ENCODE peak calls at places on chromosomes 13 and 19, in five cellular contexts. One of them, this sample, is unnamed.

GRCh38 chr19:1618157-1619093 is 13.2 kb upstream of the UQCR11 start:
- DNase-seq in breast epithelium: no peak
- DNase-seq in mucosa of descending colon: peak
- DNase-seq in AG04449: no peak
- DNase-seq in cardiac muscle cell: peak
- DNase-seq in this sample: peak

GRCh38 chr13:32425158-32425557 is 2.8 kb downstream of the N4BP2L1 start:
- DNase-seq in breast epithelium: no peak
- DNase-seq in AG04449: no peak
- DNase-seq in mucosa of descending colon: no peak
- DNase-seq in cardiac muscle cell: no peak
- DNase-seq in this sample: no peak

GRCh38 chr13:41401371-41401770 is 56.0 kb upstream of the RGCC start:
- DNase-seq in breast epithelium: no peak
- DNase-seq in AG04449: no peak
- DNase-seq in cardiac muscle cell: no peak
- DNase-seq in mucosa of descending colon: no peak
- DNase-seq in this sample: no peak

GRCh38 chr19:23557381-23557780 is 129.6 kb downstream of the ZNF675 start:
- DNase-seq in AG04449: no peak
- DNase-seq in cardiac muscle cell: no peak
- DNase-seq in mucosa of descending colon: no peak
- DNase-seq in breast epithelium: no peak
- DNase-seq in this sample: no peak

GRCh38 chr13:54637377-54637776 is 1608.8 kb downstream of the OLFM4 start:
- DNase-seq in cardiac muscle cell: peak
- DNase-seq in breast epithelium: no peak
- DNase-seq in AG04449: no peak
- DNase-seq in mucosa of descending colon: no peak
- DNase-seq in this sample: no peak

GRCh38 chr19:50308991-50309390 is 20.2 kb downstream of the KCNC3 start:
- DNase-seq in cardiac muscle cell: no peak
- DNase-seq in AG04449: no peak
- DNase-seq in breast epithelium: no peak
- DNase-seq in mucosa of descending colon: no peak
- DNase-seq in this sample: no peak

GRCh38 chr19:50430888-50431342 is 1.8 kb upstream of the MYBPC2 start:
- DNase-seq in mucosa of descending colon: no peak
- DNase-seq in cardiac muscle cell: no peak
- DNase-seq in AG04449: no peak
- DNase-seq in breast epithelium: no peak
- DNase-seq in this sample: no peak

GRCh38 chr13:49248433-49249002 is 793 bp downstream of the CDADC1 start:
- DNase-seq in cardiac muscle cell: no peak
- DNase-seq in mucosa of descending colon: no peak
- DNase-seq in breast epithelium: no peak
- DNase-seq in AG04449: no peak
- DNase-seq in this sample: peak

GRCh38 chr13:114147803-114148520 is 15.5 kb upstream of the RASA3 start:
- DNase-seq in breast epithelium: no peak
- DNase-seq in mucosa of descending colon: no peak
- DNase-seq in cardiac muscle cell: no peak
- DNase-seq in AG04449: no peak
- DNase-seq in this sample: no peak

GRCh38 chr19:46634656-46635218 is 1.3 kb downstream of the GNG8 start:
- DNase-seq in breast epithelium: no peak
- DNase-seq in mucosa of descending colon: peak
- DNase-seq in AG04449: no peak
- DNase-seq in cardiac muscle cell: no peak
- DNase-seq in this sample: no peak

GRCh38 chr19:46635920-46636761 is at the start of gene GNG8:
- DNase-seq in cardiac muscle cell: peak
- DNase-seq in AG04449: no peak
- DNase-seq in mucosa of descending colon: no peak
- DNase-seq in breast epithelium: no peak
- DNase-seq in this sample: no peak

GRCh38 chr19:46631481-46631880 is 4.5 kb downstream of the GNG8 start:
- DNase-seq in breast epithelium: no peak
- DNase-seq in AG04449: no peak
- DNase-seq in mucosa of descending colon: no peak
- DNase-seq in cardiac muscle cell: no peak
- DNase-seq in this sample: peak

GRCh38 chr19:46633130-46633529 is 2.9 kb downstream of the GNG8 start:
- DNase-seq in cardiac muscle cell: no peak
- DNase-seq in mucosa of descending colon: no peak
- DNase-seq in AG04449: no peak
- DNase-seq in breast epithelium: no peak
- DNase-seq in this sample: no peak

DNA sequence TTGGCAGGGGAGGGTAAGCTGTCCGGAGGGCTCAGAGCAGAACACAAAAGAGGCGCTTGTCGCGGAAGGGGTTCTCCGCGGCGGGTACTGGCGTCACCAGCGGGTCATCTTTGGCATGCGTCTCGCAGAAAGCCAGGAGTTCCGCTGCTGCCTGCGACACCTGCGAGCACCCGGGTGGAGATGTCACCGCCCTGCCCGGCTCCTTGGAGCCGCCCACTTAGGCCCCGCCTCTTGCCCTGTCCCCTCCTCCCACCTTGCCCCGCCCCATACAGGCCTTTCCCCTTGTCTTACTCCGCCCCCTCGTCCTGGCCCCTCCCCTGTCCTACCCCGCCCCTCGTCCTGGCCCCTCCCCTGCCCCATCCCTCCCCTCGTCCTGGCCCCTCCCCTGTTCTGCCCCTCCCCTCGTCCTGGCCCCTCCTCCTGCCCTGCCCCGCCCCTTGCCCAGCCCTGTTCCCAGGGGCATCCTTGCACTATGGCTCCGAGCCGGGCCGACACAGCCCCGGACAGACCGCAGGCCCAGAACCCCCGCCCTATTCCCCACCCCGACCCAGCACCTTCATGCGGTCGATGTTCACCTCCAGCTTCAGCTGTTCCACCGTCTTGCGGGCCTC is 1.9 kb downstream of the GNG8 start:
- DNase-seq in breast epithelium: peak
- DNase-seq in mucosa of descending colon: peak
- DNase-seq in cardiac muscle cell: peak
- DNase-seq in AG04449: no peak
- DNase-seq in this sample: peak
- H3K4me3 ChIP-seq in breast epithelium: peak
- H3K4me3 ChIP-seq in mucosa of descending colon: no peak
- H3K4me3 ChIP-seq in cardiac muscle cell: peak
- H3K4me3 ChIP-seq in AG04449: peak
- H3K4me3 ChIP-seq in this sample: peak

DNA sequence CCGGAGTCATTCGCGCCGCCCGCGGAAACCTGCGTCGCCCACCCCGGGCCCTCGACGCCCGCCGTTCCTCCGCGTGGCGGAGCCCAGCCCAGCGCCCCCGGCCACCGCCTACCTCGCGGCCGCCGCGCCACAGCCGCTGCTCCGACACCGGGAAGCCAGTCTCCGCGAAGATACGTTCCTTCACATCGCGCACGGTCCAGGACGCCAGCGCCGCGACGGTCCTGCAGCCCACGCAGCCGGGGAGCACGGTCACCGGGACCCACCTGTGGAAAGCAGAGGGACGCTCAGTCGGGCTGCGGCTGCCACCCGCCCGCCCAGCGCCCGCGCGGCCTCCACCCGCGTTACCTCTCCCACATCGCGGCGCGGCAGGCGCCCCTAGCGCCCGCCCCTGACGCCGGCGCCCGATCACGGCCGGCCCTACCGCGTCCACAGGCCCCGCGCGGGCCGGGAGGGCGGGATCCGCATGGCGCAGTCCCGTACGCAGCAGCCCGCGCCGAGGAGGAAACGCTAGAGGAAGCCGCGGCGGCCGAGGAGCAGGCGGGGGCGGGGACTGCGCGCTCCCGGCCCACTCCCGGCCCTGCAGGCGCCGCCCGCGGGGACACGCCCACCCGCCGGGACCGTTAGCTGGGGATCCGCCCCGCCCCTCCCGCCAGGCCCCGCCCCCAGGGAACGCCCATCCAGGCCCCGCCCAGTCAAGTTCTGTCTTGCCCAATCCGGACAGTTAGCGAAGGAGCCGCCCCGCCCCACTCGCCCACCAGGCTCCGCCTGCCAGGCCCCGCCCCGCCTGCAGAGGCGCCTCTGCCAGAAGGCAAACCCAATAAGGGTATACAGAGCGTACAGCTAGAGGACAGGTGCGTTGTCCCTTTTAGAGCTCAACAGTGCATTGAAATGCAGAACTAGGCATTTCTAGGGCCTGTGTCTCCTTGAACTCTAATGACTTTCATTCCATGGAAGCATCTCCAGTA is 58.2 kb downstream of the SACS start:
- DNase-seq in cardiac muscle cell: peak
- DNase-seq in mucosa of descending colon: peak
- DNase-seq in AG04449: peak
- DNase-seq in breast epithelium: peak
- DNase-seq in this sample: peak
- TF ChIP-seq CTCF in cardiac muscle cell: no peak
- TF ChIP-seq CTCF in mucosa of descending colon: peak
- TF ChIP-seq CTCF in AG04449: peak
- TF ChIP-seq CTCF in breast epithelium: peak
- TF ChIP-seq CTCF in this sample: no peak

DNA sequence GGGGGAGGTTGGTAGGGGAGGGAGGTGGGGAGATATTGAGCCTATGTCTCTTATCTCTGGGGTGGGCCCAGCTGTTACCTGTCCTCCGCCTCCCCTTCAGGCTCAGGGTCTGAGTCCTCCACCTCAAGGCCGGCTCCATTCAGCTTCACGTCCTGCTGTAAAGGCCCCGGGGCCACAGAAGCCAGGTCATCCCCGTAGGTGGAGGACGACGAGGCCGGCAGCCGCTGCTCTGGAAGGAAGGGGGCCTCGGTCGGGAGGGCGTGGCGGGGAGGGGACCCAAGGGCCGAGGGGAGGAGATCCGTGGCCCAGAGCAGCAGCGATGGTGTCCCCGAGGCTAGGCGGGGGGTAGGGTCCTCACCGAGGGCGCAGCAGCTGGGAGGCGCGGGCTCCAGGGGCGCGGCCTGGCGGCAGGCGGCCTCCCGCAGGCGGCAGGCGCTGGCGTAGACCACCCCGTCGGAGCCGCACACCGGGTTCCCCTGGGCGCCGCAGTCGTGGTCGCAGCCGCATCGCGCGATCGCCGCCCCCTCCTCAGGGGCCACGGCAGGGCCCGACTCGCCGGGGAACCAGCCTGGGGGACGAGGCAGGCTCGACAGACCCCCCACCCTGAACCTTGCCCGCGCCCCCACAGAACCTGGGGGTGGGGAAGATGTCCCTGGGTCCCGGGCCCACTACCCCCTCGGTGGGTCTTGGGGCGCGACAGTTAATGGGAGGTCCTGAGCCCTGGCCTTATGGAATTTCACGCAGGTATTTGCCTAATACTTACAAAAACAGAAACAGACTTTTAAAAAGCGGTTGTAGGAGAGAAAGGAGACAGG is 7.5 kb downstream of the F2RL3 start:
- DNase-seq in cardiac muscle cell: peak
- DNase-seq in breast epithelium: no peak
- DNase-seq in AG04449: no peak
- DNase-seq in mucosa of descending colon: peak
- DNase-seq in this sample: no peak
- H3K4me3 ChIP-seq in cardiac muscle cell: peak
- H3K4me3 ChIP-seq in breast epithelium: peak
- H3K4me3 ChIP-seq in AG04449: peak
- H3K4me3 ChIP-seq in mucosa of descending colon: no peak
- H3K4me3 ChIP-seq in this sample: peak

GRCh38 chr19:33404506-33404905 is 31.0 kb downstream of the CEBPG start:
- DNase-seq in mucosa of descending colon: peak
- DNase-seq in breast epithelium: peak
- DNase-seq in cardiac muscle cell: no peak
- DNase-seq in AG04449: no peak
- DNase-seq in this sample: no peak

GRCh38 chr19:33403973-33404304 is 30.4 kb downstream of the CEBPG start:
- DNase-seq in breast epithelium: peak
- DNase-seq in AG04449: no peak
- DNase-seq in cardiac muscle cell: no peak
- DNase-seq in mucosa of descending colon: no peak
- DNase-seq in this sample: no peak

GRCh38 chr19:33402421-33403220 is 29.1 kb downstream of the CEBPG start:
- DNase-seq in AG04449: no peak
- DNase-seq in breast epithelium: peak
- DNase-seq in cardiac muscle cell: no peak
- DNase-seq in mucosa of descending colon: peak
- DNase-seq in this sample: no peak

GRCh38 chr19:33404916-33405315 is 31.4 kb downstream of the CEBPG start:
- DNase-seq in mucosa of descending colon: peak
- DNase-seq in AG04449: no peak
- DNase-seq in cardiac muscle cell: no peak
- DNase-seq in breast epithelium: peak
- DNase-seq in this sample: no peak

DNA sequence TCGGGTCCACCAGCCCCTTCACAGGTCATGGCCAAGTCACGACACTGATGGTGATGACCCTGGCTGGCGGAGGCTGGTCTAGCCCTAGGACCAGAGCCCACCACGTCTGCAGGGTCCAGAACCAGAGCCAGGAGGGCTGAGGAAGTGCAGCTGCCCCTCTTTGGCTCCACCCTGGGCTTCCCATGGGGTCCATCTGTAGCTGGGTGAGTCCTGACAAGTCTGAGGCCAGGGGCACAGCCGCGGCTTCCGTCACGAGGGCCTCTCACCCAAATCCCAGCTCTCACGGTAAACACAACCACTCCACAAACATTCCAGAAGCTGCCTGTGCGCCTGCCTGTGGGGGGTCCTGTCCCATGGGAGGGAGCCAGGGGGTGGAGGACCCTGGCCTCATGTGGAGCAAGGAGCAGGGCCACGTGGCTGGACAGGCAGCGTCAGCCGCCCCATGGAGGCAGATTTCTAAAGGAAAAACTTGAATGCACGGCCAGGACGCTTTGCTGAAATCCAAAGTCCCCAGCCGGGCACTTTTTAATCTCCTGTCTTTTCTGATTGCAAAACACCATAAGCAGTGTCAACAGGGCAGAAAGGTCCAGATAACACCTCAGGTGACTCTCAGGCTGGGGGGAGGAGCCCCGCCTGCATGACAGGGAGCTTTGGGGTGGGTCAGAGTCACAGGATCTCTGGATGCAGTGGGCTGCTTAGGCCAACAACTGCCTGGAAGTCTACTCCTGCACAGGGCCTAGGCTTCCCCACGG is 29.9 kb downstream of the CEBPG start:
- DNase-seq in AG04449: no peak
- DNase-seq in mucosa of descending colon: no peak
- DNase-seq in cardiac muscle cell: no peak
- DNase-seq in breast epithelium: peak
- DNase-seq in this sample: no peak
- TF ChIP-seq CTCF in AG04449: no peak
- TF ChIP-seq CTCF in mucosa of descending colon: no peak
- TF ChIP-seq CTCF in cardiac muscle cell: no peak
- TF ChIP-seq CTCF in breast epithelium: no peak
- TF ChIP-seq CTCF in this sample: no peak

DNA sequence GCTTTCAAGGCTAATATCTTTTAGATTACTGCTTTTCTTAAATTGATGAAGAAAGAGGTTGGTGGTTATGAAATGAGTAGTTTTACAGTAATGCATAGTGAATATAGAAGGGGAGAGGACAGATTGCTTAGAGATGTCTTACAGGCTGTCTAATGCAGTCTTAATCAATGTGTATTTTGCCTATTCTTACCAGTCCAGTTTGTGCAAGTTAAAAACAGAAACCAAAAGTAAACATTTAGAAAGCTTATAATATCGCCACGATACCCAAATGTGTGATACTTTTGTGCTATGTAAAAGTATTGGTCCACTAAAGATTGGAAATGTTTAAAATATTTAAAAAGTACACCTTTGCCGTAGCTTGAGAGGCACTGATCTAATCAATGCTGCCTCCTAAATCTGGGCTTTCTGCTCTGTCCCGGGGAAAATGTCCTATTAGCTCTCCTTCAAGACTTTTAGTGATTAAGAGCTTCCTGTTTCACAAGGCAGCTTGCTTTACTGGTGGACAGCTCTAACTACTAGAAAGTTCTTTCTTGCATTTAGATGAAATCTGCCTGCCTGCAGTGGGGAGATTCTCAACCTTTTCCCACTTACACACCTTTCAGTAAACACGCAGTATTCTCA is 64.7 kb downstream of the DNAJC15 start:
- DNase-seq in mucosa of descending colon: no peak
- DNase-seq in cardiac muscle cell: no peak
- DNase-seq in AG04449: no peak
- DNase-seq in breast epithelium: no peak
- DNase-seq in this sample: no peak
- H3K4me3 ChIP-seq in mucosa of descending colon: no peak
- H3K4me3 ChIP-seq in cardiac muscle cell: no peak
- H3K4me3 ChIP-seq in AG04449: no peak
- H3K4me3 ChIP-seq in breast epithelium: peak
- H3K4me3 ChIP-seq in this sample: peak

This sample was measured in foreskin fibroblast.